ENCODE peak calls at places on chromosomes 2 and 18, in five cellular contexts. T is ascending aorta, C is colonic mucosa, I is GM10248, X is left ventricle myocardium inferior. L is an unnamed sample.

GRCh38 chr18:67463829-67464228 is 52.7 kb downstream of the DSEL start:
- DNase-seq in T (no peak), C (no peak), I (no peak), X (no peak), L (no peak)

GRCh38 chr2:126785236-126785635 is 113.5 kb upstream of the TEX51 start:
- DNase-seq in T (no peak), C (no peak), I (no peak), X (no peak), L (no peak)

GRCh38 chr2:225471492-225471891 is 72.0 kb downstream of the NYAP2 start:
- DNase-seq in T (no peak), C (no peak), I (no peak), X (no peak), L (no peak)

GRCh38 chr2:165969227-165969626 is 15.7 kb upstream of the TTC21B start:
- DNase-seq in T (no peak), C (no peak), I (no peak), X (no peak), L (no peak)

GRCh38 chr2:37623971-37624897 is 47.2 kb downstream of the CDC42EP3 start:
- DNase-seq in T (no peak), C (no peak), I (peak; percentile 69), X (no peak), L (peak; percentile 71)

GRCh38 chr2:181770145-181770544 is 89.8 kb upstream of the NEUROD1 start:
- DNase-seq in T (no peak), C (no peak), I (no peak), X (no peak), L (no peak)

GRCh38 chr2:162074937-162075688 is 1.1 kb upstream of the DPP4 start:
- DNase-seq in T (no peak), C (no peak), I (no peak), X (no peak), L (no peak)

GRCh38 chr2:113754989-113755689 is 1.3 kb downstream of the SLC35F5 start:
- DNase-seq in T (no peak), C (peak; percentile 32), I (no peak), X (no peak), L (no peak)

GRCh38 chr18:54983041-54983686 is 23.9 kb upstream of the CCDC68 start:
- DNase-seq in T (no peak), C (no peak), I (peak; percentile 35), X (no peak), L (peak; percentile 42)

GRCh38 chr2:64626146-64626809 is 27.4 kb downstream of the SERTAD2 start:
- DNase-seq in T (no peak), C (no peak), I (no peak), X (no peak), L (no peak)

GRCh38 chr2:45699032-45699658 is 47.7 kb downstream of the PRKCE start:
- DNase-seq in T (no peak), C (no peak), I (peak; percentile 41), X (no peak), L (peak; percentile 30)

GRCh38 chr2:232885264-232885961 is 15.3 kb downstream of the SNORC start:
- DNase-seq in T (no peak), C (no peak), I (no peak), X (peak; percentile 5), L (no peak)

GRCh38 chr18:76491801-76492668 is 3.0 kb downstream of the ZNF516 start:
- DNase-seq in T (no peak), C (peak; percentile 56), I (no peak), X (no peak), L (no peak)

GRCh38 chr2:189848276-189848675 is 64.0 kb downstream of the PMS1 start:
- DNase-seq in T (no peak), C (no peak), I (no peak), X (no peak), L (no peak)

GRCh38 chr18:55448390-55448789 is 139.6 kb downstream of the TCF4 start:
- DNase-seq in T (no peak), C (no peak), I (no peak), X (no peak), L (no peak)

GRCh38 chr2:143705108-143705686 is 576.0 kb downstream of the ARHGAP15 start:
- DNase-seq in T (no peak), C (no peak), I (no peak), X (no peak), L (no peak)

GRCh38 chr2:8678731-8679566 is 2.9 kb upstream of the ID2 start:
- DNase-seq in T (peak; percentile 75), C (peak; percentile 92), I (peak; percentile 93), X (peak; percentile 96), L (peak; percentile 97)

GRCh38 chr2:177123048-177123447 is 89.5 kb upstream of the HNRNPA3 start:
- DNase-seq in T (no peak), C (no peak), I (no peak), X (no peak), L (no peak)
- TF ChIP-seq CTCF in T (no peak), C (no peak), I (no peak), X (no peak), L (no peak)

DNA sequence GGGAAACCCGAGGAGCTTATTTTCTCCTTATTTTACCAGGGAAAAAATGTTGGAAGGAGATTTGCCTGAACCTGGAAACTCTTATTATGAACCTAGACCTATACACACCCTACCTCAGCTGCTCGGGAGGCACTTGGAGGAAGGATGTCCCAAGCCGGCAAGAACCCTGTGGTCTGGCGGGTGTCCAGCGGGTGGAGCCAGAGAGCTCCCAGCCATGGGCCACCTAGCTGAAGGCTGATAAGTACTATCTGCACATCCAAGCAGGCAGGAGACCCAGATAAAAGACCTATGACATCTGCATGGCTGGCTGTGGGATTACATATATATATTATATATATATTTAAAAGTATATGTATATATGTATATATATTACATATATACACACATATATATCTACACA is 1.1 kb upstream of the SLC14A1 start:
- DNase-seq in T (peak; percentile 26), C (peak; percentile 70), I (peak; percentile 80), X (peak; percentile 68), L (peak; percentile 77)
- TF ChIP-seq CTCF in T (peak; percentile 76), C (peak; percentile 70), I (peak; percentile 82), X (peak; percentile 84), L (peak; percentile 64)

DNA sequence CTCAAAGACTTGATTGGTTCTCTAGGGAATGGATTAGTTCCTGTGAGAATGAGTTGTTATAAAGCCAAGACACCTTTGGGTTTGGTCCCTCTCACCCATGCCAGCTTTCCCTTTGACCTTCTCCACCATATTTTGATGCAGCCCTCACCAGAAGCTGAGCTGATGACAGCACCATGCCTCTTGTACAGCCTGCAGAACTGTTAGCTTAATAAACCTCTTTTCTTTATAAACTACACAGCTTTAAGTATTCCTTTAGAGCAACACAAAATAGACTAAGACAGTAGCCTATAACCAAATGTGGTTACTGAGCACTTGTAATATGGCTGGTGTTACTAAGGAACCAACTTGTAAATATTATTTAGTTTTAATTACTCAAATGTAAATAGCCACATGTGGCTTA is 55.1 kb downstream of the BAZ2B start:
- DNase-seq in T (no peak), C (no peak), I (no peak), X (no peak), L (no peak)
- TF ChIP-seq CTCF in T (no peak), C (no peak), I (no peak), X (no peak), L (no peak)

GRCh38 chr2:86224645-86225355 is 25.5 kb downstream of the MRPL35 start:
- DNase-seq in T (no peak), C (no peak), I (peak; percentile 38), X (no peak), L (no peak)
- TF ChIP-seq CTCF in T (no peak), C (no peak), I (peak; percentile 37), X (no peak), L (no peak)

GRCh38 chr2:223837290-223838061 is at the start of gene AP1S3:
- DNase-seq in T (peak; percentile 12), C (peak; percentile 91), I (peak; percentile 88), X (peak; percentile 58), L (peak; percentile 93)
- TF ChIP-seq CTCF in T (no peak), C (no peak), I (peak; percentile 45), X (no peak), L (no peak)

GRCh38 chr2:61763605-61764034 is 90.2 kb downstream of the FAM161A start:
- DNase-seq in T (peak; percentile 43), C (peak; percentile 87), I (no peak), X (peak; percentile 81), L (peak; percentile 26)
- TF ChIP-seq CTCF in T (peak; percentile 22), C (no peak), I (peak; percentile 9), X (peak; percentile 26), L (no peak)

GRCh38 chr2:100248044-100248330 is 74.3 kb downstream of the LONRF2 start:
- DNase-seq in T (no peak), C (no peak), I (no peak), X (no peak), L (no peak)

GRCh38 chr2:100248971-100249370 is 73.3 kb downstream of the LONRF2 start:
- DNase-seq in T (no peak), C (no peak), I (no peak), X (no peak), L (no peak)

GRCh38 chr2:100245681-100246080 is 76.6 kb downstream of the LONRF2 start:
- DNase-seq in T (no peak), C (no peak), I (no peak), X (no peak), L (no peak)

GRCh38 chr2:100246163-100247145 is 75.8 kb downstream of the LONRF2 start:
- DNase-seq in T (no peak), C (no peak), I (no peak), X (no peak), L (no peak)

GRCh38 chr2:100247256-100248043 is 74.9 kb downstream of the LONRF2 start:
- DNase-seq in T (no peak), C (no peak), I (peak; percentile 67), X (no peak), L (peak; percentile 38)
- TF ChIP-seq CTCF in T (no peak), C (no peak), I (no peak), X (no peak), L (no peak)

GRCh38 chr18:27685807-27686412 is 491.0 kb downstream of the CDH2 start:
- DNase-seq in T (no peak), C (no peak), I (no peak), X (no peak), L (peak; percentile 17)
- TF ChIP-seq CTCF in T (peak; percentile 37), C (peak; percentile 48), I (peak; percentile 22), X (peak; percentile 66), L (peak; percentile 42)

GRCh38 chr2:220053919-220054318 is 426.5 kb downstream of the SLC4A3 start:
- DNase-seq in T (no peak), C (no peak), I (no peak), X (no peak), L (no peak)
- TF ChIP-seq CTCF in T (no peak), C (no peak), I (no peak), X (no peak), L (no peak)